ENCODE peak calls at places on chromosomes 12 and 14, in eight cellular contexts. One of them, this sample, is unnamed.

GRCh38 chr14:24260780-24261157 is 2.2 kb downstream of the TGM1 start:
- DNase-seq in NCI-H2107: no peak
- DNase-seq in fibroblast of pulmonary artery: no peak
- DNase-seq in GM12865: no peak
- DNase-seq in activated T-helper 1 cell treated with anti-CD3 and anti-CD28 coated beads, Interleukin-2, amount 50 U/mL, for 16 hours: no peak
- DNase-seq in stimulated activated CD4-positive, alpha-beta T cell treated with anti-CD3 and anti-CD28 coated beads, Interleukin-2, amount 100 ng/mL, for 24 hours: no peak
- DNase-seq in left lung: no peak
- DNase-seq in aorta: no peak
- DNase-seq in this sample: no peak

GRCh38 chr12:127343941-127344340 is 923.0 kb upstream of the TMEM132C start:
- DNase-seq in NCI-H2107: no peak
- DNase-seq in fibroblast of pulmonary artery: no peak
- DNase-seq in GM12865: no peak
- DNase-seq in activated T-helper 1 cell treated with anti-CD3 and anti-CD28 coated beads, Interleukin-2, amount 50 U/mL, for 16 hours: no peak
- DNase-seq in stimulated activated CD4-positive, alpha-beta T cell treated with anti-CD3 and anti-CD28 coated beads, Interleukin-2, amount 100 ng/mL, for 24 hours: no peak
- DNase-seq in left lung: no peak
- DNase-seq in aorta: no peak
- DNase-seq in this sample: no peak

GRCh38 chr12:4487024-4487423 is 41.4 kb upstream of the FGF6 start:
- DNase-seq in NCI-H2107: no peak
- DNase-seq in fibroblast of pulmonary artery: no peak
- DNase-seq in GM12865: no peak
- DNase-seq in activated T-helper 1 cell treated with anti-CD3 and anti-CD28 coated beads, Interleukin-2, amount 50 U/mL, for 16 hours: no peak
- DNase-seq in stimulated activated CD4-positive, alpha-beta T cell treated with anti-CD3 and anti-CD28 coated beads, Interleukin-2, amount 100 ng/mL, for 24 hours: no peak
- DNase-seq in left lung: no peak
- DNase-seq in aorta: no peak
- DNase-seq in this sample: no peak

GRCh38 chr12:82708056-82708455 is 21.4 kb downstream of the TMTC2 start:
- DNase-seq in NCI-H2107: no peak
- DNase-seq in fibroblast of pulmonary artery: peak; percentile 29
- DNase-seq in GM12865: no peak
- DNase-seq in activated T-helper 1 cell treated with anti-CD3 and anti-CD28 coated beads, Interleukin-2, amount 50 U/mL, for 16 hours: no peak
- DNase-seq in stimulated activated CD4-positive, alpha-beta T cell treated with anti-CD3 and anti-CD28 coated beads, Interleukin-2, amount 100 ng/mL, for 24 hours: no peak
- DNase-seq in left lung: no peak
- DNase-seq in aorta: no peak
- DNase-seq in this sample: no peak

GRCh38 chr14:74018029-74018703 is 922 bp downstream of the ENTPD5 start:
- DNase-seq in NCI-H2107: no peak
- DNase-seq in fibroblast of pulmonary artery: peak; percentile 62
- DNase-seq in GM12865: no peak
- DNase-seq in activated T-helper 1 cell treated with anti-CD3 and anti-CD28 coated beads, Interleukin-2, amount 50 U/mL, for 16 hours: no peak
- DNase-seq in stimulated activated CD4-positive, alpha-beta T cell treated with anti-CD3 and anti-CD28 coated beads, Interleukin-2, amount 100 ng/mL, for 24 hours: no peak
- DNase-seq in left lung: no peak
- DNase-seq in aorta: no peak
- DNase-seq in this sample: peak; percentile 73

GRCh38 chr14:104863923-104864266 is 1.2 kb upstream of the CEP170B start:
- DNase-seq in NCI-H2107: no peak
- DNase-seq in fibroblast of pulmonary artery: no peak
- DNase-seq in GM12865: no peak
- DNase-seq in activated T-helper 1 cell treated with anti-CD3 and anti-CD28 coated beads, Interleukin-2, amount 50 U/mL, for 16 hours: no peak
- DNase-seq in stimulated activated CD4-positive, alpha-beta T cell treated with anti-CD3 and anti-CD28 coated beads, Interleukin-2, amount 100 ng/mL, for 24 hours: no peak
- DNase-seq in left lung: no peak
- DNase-seq in aorta: no peak
- DNase-seq in this sample: no peak

GRCh38 chr12:108730337-108731104 is 797 bp downstream of the CORO1C start:
- DNase-seq in NCI-H2107: peak; percentile 62
- DNase-seq in fibroblast of pulmonary artery: peak; percentile 73
- DNase-seq in GM12865: peak; percentile 75
- DNase-seq in activated T-helper 1 cell treated with anti-CD3 and anti-CD28 coated beads, Interleukin-2, amount 50 U/mL, for 16 hours: no peak
- DNase-seq in stimulated activated CD4-positive, alpha-beta T cell treated with anti-CD3 and anti-CD28 coated beads, Interleukin-2, amount 100 ng/mL, for 24 hours: peak; percentile 62
- DNase-seq in left lung: peak; percentile 88
- DNase-seq in aorta: peak; percentile 90
- DNase-seq in this sample: peak; percentile 79

GRCh38 chr12:41700940-41701339 is 443.7 kb downstream of the GXYLT1 start:
- DNase-seq in NCI-H2107: no peak
- DNase-seq in fibroblast of pulmonary artery: no peak
- DNase-seq in GM12865: no peak
- DNase-seq in activated T-helper 1 cell treated with anti-CD3 and anti-CD28 coated beads, Interleukin-2, amount 50 U/mL, for 16 hours: no peak
- DNase-seq in stimulated activated CD4-positive, alpha-beta T cell treated with anti-CD3 and anti-CD28 coated beads, Interleukin-2, amount 100 ng/mL, for 24 hours: no peak
- DNase-seq in left lung: no peak
- DNase-seq in aorta: no peak
- DNase-seq in this sample: no peak

GRCh38 chr14:53683229-53683628 is 273.4 kb downstream of the BMP4 start:
- DNase-seq in NCI-H2107: no peak
- DNase-seq in fibroblast of pulmonary artery: no peak
- DNase-seq in GM12865: no peak
- DNase-seq in activated T-helper 1 cell treated with anti-CD3 and anti-CD28 coated beads, Interleukin-2, amount 50 U/mL, for 16 hours: no peak
- DNase-seq in stimulated activated CD4-positive, alpha-beta T cell treated with anti-CD3 and anti-CD28 coated beads, Interleukin-2, amount 100 ng/mL, for 24 hours: no peak
- DNase-seq in left lung: no peak
- DNase-seq in aorta: no peak
- DNase-seq in this sample: no peak

GRCh38 chr12:6148061-6148460 is 23.6 kb upstream of the VWF start:
- DNase-seq in NCI-H2107: no peak
- DNase-seq in fibroblast of pulmonary artery: no peak
- DNase-seq in GM12865: no peak
- DNase-seq in activated T-helper 1 cell treated with anti-CD3 and anti-CD28 coated beads, Interleukin-2, amount 50 U/mL, for 16 hours: no peak
- DNase-seq in stimulated activated CD4-positive, alpha-beta T cell treated with anti-CD3 and anti-CD28 coated beads, Interleukin-2, amount 100 ng/mL, for 24 hours: no peak
- DNase-seq in left lung: no peak
- DNase-seq in aorta: no peak
- DNase-seq in this sample: no peak

GRCh38 chr12:105640780-105641179 is 310.3 kb downstream of the C12orf75 start:
- DNase-seq in NCI-H2107: no peak
- DNase-seq in fibroblast of pulmonary artery: no peak
- DNase-seq in GM12865: no peak
- DNase-seq in activated T-helper 1 cell treated with anti-CD3 and anti-CD28 coated beads, Interleukin-2, amount 50 U/mL, for 16 hours: no peak
- DNase-seq in stimulated activated CD4-positive, alpha-beta T cell treated with anti-CD3 and anti-CD28 coated beads, Interleukin-2, amount 100 ng/mL, for 24 hours: no peak
- DNase-seq in left lung: no peak
- DNase-seq in aorta: no peak
- DNase-seq in this sample: no peak

GRCh38 chr12:112219195-112219594 is 93.8 kb downstream of the TRAFD1 start:
- DNase-seq in NCI-H2107: no peak
- DNase-seq in fibroblast of pulmonary artery: no peak
- DNase-seq in GM12865: no peak
- DNase-seq in activated T-helper 1 cell treated with anti-CD3 and anti-CD28 coated beads, Interleukin-2, amount 50 U/mL, for 16 hours: no peak
- DNase-seq in stimulated activated CD4-positive, alpha-beta T cell treated with anti-CD3 and anti-CD28 coated beads, Interleukin-2, amount 100 ng/mL, for 24 hours: no peak
- DNase-seq in left lung: no peak
- DNase-seq in aorta: no peak
- DNase-seq in this sample: no peak

This sample was measured in endothelial cell of umbilical vein.